ENCODE peak calls at places on chromosomes 6 and 20, in nine cellular contexts. W is HepG2, D is fibroblast of lung, G is stomach, J is nephron progenitor cell, N is HFF-Myc, A is astrocyte of the cerebellum, F is RWPE1, P is brain microvascular endothelial cell. R is an unnamed sample.

GRCh38 chr6:26335631-26336323 is 29.2 kb upstream of the BTN3A2 start:
- DNase-seq in W (no peak), D (no peak), G (no peak), J (no peak), N (no peak), A (no peak), F (no peak), P (no peak), R (no peak)

GRCh38 chr20:11305406-11305805 is 612.3 kb upstream of the BTBD3 start:
- DNase-seq in W (no peak), D (peak; percentile 68), G (no peak), J (no peak), N (no peak), A (no peak), F (no peak), P (no peak), R (no peak)

GRCh38 chr6:158142789-158143188 is 25.3 kb downstream of the SERAC1 start:
- DNase-seq in W (peak; percentile 70), D (peak; percentile 79), G (peak; percentile 59), J (no peak), N (no peak), A (peak; percentile 23), F (peak; percentile 69), P (peak; percentile 49), R (peak; percentile 31)

GRCh38 chr6:13238640-13239216 is 89.6 kb downstream of the TBC1D7 start:
- DNase-seq in W (no peak), D (no peak), G (no peak), J (no peak), N (no peak), A (no peak), F (no peak), P (no peak), R (no peak)

GRCh38 chr20:23744726-23745646 is 5.7 kb downstream of the CST1 start:
- DNase-seq in W (no peak), D (no peak), G (no peak), J (no peak), N (no peak), A (no peak), F (no peak), P (no peak), R (no peak)

GRCh38 chr6:129683606-129684322 is 26.2 kb downstream of the ARHGAP18 start:
- DNase-seq in W (peak; percentile 96), D (peak; percentile 100), G (peak; percentile 72), J (no peak), N (peak; percentile 95), A (peak; percentile 92), F (peak; percentile 94), P (peak; percentile 98), R (peak; percentile 89)

GRCh38 chr20:12698817-12699216 is 310.0 kb upstream of the SPTLC3 start:
- DNase-seq in W (no peak), D (no peak), G (no peak), J (no peak), N (no peak), A (no peak), F (no peak), P (no peak), R (no peak)

GRCh38 chr20:41352106-41352505 is 11.5 kb downstream of the LPIN3 start:
- DNase-seq in W (no peak), D (no peak), G (no peak), J (no peak), N (no peak), A (no peak), F (no peak), P (no peak), R (no peak)

GRCh38 chr6:109441069-109441816 is 719 bp downstream of the SMPD2 start:
- DNase-seq in W (peak; percentile 40), D (peak; percentile 55), G (peak; percentile 51), J (peak; percentile 56), N (no peak), A (no peak), F (peak; percentile 28), P (no peak), R (no peak)

GRCh38 chr20:38667417-38667956 is 56.8 kb upstream of the SLC32A1 start:
- DNase-seq in W (peak; percentile 96), D (no peak), G (no peak), J (no peak), N (no peak), A (no peak), F (no peak), P (no peak), R (no peak)

GRCh38 chr6:30688569-30688968 is 2.1 kb upstream of the PPP1R18 start:
- DNase-seq in W (no peak), D (no peak), G (no peak), J (no peak), N (no peak), A (no peak), F (no peak), P (no peak), R (no peak)

GRCh38 chr6:52065621-52066020 is 21.8 kb downstream of the PKHD1 start:
- DNase-seq in W (peak; percentile 12), D (no peak), G (no peak), J (no peak), N (no peak), A (no peak), F (peak; percentile 64), P (no peak), R (no peak)

GRCh38 chr6:124226396-124226795 is 422.7 kb downstream of the NKAIN2 start:
- DNase-seq in W (no peak), D (peak; percentile 72), G (no peak), J (no peak), N (no peak), A (peak; percentile 66), F (peak; percentile 41), P (peak; percentile 14), R (no peak)

DNA sequence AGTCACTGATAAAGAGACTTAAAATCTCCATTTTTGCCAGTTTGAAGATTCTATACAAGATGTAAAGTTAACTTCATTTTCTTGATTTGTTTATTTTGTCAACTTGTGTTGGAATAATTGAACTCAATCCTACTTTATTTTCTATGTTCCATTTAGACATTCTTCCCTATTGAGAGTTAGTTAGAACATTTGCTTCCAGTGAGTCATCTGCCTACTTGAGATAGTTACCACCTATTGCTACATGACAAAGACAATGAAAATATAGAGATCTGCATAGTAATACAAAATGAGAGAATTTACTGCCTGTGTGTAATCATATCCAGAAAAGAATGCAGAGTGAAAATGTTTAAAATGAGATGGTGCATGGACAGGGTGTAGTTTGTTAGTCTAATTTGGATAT is 419.9 kb downstream of the NKAIN2 start:
- DNase-seq in W (no peak), D (peak; percentile 80), G (no peak), J (no peak), N (no peak), A (peak; percentile 40), F (peak; percentile 62), P (peak; percentile 2), R (no peak)
- TF ChIP-seq CTCF in W (no peak), D (no peak), G (no peak), J (no peak), N (no peak), A (no peak), F (no peak), P (no peak), R (no peak)

DNA sequence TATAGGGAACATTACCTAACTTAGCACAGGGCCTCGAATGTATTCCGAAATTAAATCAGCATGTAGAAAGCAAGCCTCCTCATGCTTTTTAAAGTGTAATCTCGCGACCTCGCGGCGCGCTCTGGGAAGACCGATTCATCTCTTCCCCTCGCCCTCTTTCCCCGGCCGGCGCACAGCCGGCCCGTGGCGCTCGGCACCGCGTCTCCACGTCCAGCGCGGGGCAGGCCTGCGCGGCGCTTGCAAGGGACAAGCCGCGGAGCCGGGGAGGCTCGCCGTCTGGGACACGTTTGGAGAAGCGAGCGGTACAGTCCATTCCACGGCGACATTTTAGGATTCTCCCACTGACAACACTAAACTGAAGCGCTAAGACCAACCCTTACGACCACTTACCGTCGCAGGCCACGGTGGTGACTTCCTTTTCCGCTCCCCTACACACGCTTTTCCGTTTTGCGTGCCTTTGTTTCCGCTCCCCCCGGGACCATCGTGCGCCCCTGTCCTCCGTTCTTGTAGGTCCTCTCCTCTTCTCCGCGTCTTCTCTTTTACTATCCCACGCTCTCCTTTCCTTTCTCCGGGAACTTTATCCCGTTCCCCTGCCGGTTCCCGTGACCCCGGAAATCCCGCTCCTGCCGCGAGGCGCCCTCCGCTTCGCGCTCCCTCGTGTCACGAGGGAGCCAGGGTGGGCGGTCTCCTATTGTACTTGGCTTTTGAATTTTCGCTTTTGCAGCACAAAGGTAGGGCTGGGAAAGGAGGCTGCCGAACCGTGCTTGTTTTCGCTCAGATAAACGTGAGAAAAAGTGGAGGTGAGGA is at the start of gene ECHDC1:
- DNase-seq in W (peak; percentile 70), D (peak; percentile 75), G (peak; percentile 55), J (peak; percentile 70), N (peak; percentile 56), A (no peak), F (peak; percentile 63), P (peak; percentile 54), R (no peak)
- TF ChIP-seq CTCF in W (peak; percentile 12), D (no peak), G (no peak), J (no peak), N (no peak), A (no peak), F (no peak), P (no peak), R (no peak)

GRCh38 chr6:150056916-150057315 is 12.0 kb downstream of the ULBP3 start:
- DNase-seq in W (no peak), D (no peak), G (no peak), J (no peak), N (no peak), A (no peak), F (no peak), P (no peak), R (no peak)

GRCh38 chr6:150058231-150058792 is 10.6 kb downstream of the ULBP3 start:
- DNase-seq in W (no peak), D (no peak), G (no peak), J (no peak), N (no peak), A (no peak), F (no peak), P (no peak), R (no peak)

GRCh38 chr6:150057501-150057951 is 11.4 kb downstream of the ULBP3 start:
- DNase-seq in W (no peak), D (no peak), G (no peak), J (no peak), N (no peak), A (no peak), F (no peak), P (no peak), R (no peak)

GRCh38 chr6:150056156-150056555 is 12.8 kb downstream of the ULBP3 start:
- DNase-seq in W (no peak), D (no peak), G (no peak), J (no peak), N (no peak), A (no peak), F (no peak), P (no peak), R (no peak)

DNA sequence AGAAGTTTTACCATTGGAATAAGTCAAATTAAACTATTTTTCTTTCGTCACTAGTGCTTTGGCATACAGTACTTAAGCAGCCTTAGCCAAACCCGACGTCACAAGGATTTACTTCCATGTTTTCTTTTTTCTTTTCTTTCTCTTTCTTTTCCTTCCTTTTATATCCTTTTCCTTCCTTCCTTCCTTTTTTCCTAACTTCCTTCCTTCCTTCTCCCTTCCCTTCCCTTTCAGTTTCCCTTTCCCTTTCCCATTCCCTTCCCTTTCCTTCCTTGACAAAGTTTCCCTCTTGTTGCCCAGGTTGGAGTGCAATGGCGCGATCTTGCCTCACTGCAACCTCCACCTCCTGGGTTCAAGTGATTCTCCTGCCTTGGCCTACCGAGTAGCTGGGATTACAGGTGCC is 9.9 kb downstream of the ULBP3 start:
- DNase-seq in W (no peak), D (no peak), G (no peak), J (no peak), N (no peak), A (no peak), F (no peak), P (no peak), R (no peak)
- TF ChIP-seq CTCF in W (no peak), D (no peak), G (no peak), J (no peak), N (no peak), A (no peak), F (no peak), P (no peak), R (no peak)

GRCh38 chr6:102766946-102767345 is 1373.4 kb downstream of the GRIK2 start:
- DNase-seq in W (no peak), D (peak; percentile 41), G (no peak), J (no peak), N (no peak), A (peak; percentile 31), F (no peak), P (peak; percentile 27), R (no peak)
- TF ChIP-seq CTCF in W (no peak), D (no peak), G (no peak), J (no peak), N (no peak), A (no peak), F (no peak), P (no peak), R (no peak)

R was measured in AG09319.